ENCODE peak calls at places on chromosome 19, in seven cellular contexts. X is GM10248, A is heart right ventricle, E is left lung, J is HFF-Myc, Z is cardiac muscle cell, C is LNCaP clone FGC. I is an unnamed sample.

GRCh38 chr19:28577199-28577598 is 635.8 kb downstream of the UQCRFS1 start:
- DNase-seq in E (no peak), X (no peak), A (no peak), Z (no peak), J (peak; percentile 20), C (no peak), I (no peak)

GRCh38 chr19:42250666-42251531 is 4.0 kb downstream of the ERF start:
- DNase-seq in A (peak; percentile 55), X (no peak), Z (no peak), J (no peak), E (no peak), C (no peak), I (no peak)

GRCh38 chr19:21900401-21900800 is 64.4 kb upstream of the ZNF43 start:
- DNase-seq in E (no peak), C (no peak), Z (no peak), X (no peak), A (no peak), J (no peak), I (no peak)

GRCh38 chr19:3665681-3666544 is 34.4 kb downstream of the PIP5K1C start:
- DNase-seq in C (no peak), E (peak; percentile 66), A (peak; percentile 80), Z (peak; percentile 53), J (no peak), X (peak; percentile 88), I (peak; percentile 77)

GRCh38 chr19:29583196-29584006 is 22.7 kb upstream of the POP4 start:
- DNase-seq in C (no peak), E (no peak), X (no peak), J (no peak), Z (no peak), A (no peak), I (no peak)

GRCh38 chr19:1875646-1876493 is 9.4 kb downstream of the ABHD17A start:
- DNase-seq in Z (peak; percentile 96), E (peak; percentile 93), J (peak; percentile 63), A (peak; percentile 92), X (peak; percentile 91), C (peak; percentile 63), I (peak; percentile 83)

GRCh38 chr19:2950286-2951124 is 5.7 kb upstream of the ZNF77 start:
- DNase-seq in C (peak; percentile 99), Z (peak; percentile 100), J (peak; percentile 99), A (peak; percentile 100), E (peak; percentile 100), X (peak; percentile 99), I (peak; percentile 99)

GRCh38 chr19:30160996-30161655 is 211.1 kb upstream of the ZNF536 start:
- DNase-seq in A (no peak), J (no peak), E (no peak), X (no peak), Z (no peak), C (no peak), I (no peak)

GRCh38 chr19:49431330-49431749 is 6.2 kb downstream of the GFY start:
- DNase-seq in Z (no peak), X (peak; percentile 29), C (no peak), J (no peak), A (no peak), E (no peak), I (no peak)

GRCh38 chr19:35742121-35742724 is at the start of gene IGFLR1:
- DNase-seq in E (peak; percentile 73), J (no peak), A (no peak), X (peak; percentile 70), C (no peak), Z (no peak), I (no peak)

GRCh38 chr19:47427241-47428176 is 8.2 kb upstream of the MEIS3 start:
- DNase-seq in X (peak; percentile 84), J (no peak), Z (peak; percentile 85), E (peak; percentile 51), A (peak; percentile 47), C (no peak), I (no peak)

GRCh38 chr19:2255112-2255845 is 938 bp downstream of the JSRP1 start:
- DNase-seq in X (no peak), Z (no peak), E (no peak), C (no peak), A (no peak), J (no peak), I (no peak)

GRCh38 chr19:49441210-49441959 is at the start of gene SLC17A7:
- DNase-seq in J (no peak), Z (peak; percentile 68), E (no peak), X (peak; percentile 72), A (peak; percentile 61), C (no peak), I (peak; percentile 87)

GRCh38 chr19:40006273-40006691 is 9.4 kb downstream of the ZNF546 start:
- DNase-seq in A (no peak), E (no peak), X (no peak), Z (no peak), C (no peak), J (peak; percentile 73), I (no peak)

GRCh38 chr19:44732235-44733014 is 16.1 kb upstream of the BCL3 start:
- DNase-seq in J (no peak), C (no peak), E (no peak), X (no peak), Z (no peak), A (no peak), I (no peak)

GRCh38 chr19:34288381-34288780 is 34.0 kb downstream of the GARRE1 start:
- DNase-seq in A (no peak), Z (no peak), E (no peak), J (no peak), X (no peak), C (no peak), I (no peak)

GRCh38 chr19:18436651-18437478 is 1.1 kb downstream of the ISYNA1 start:
- DNase-seq in A (peak; percentile 84), E (peak; percentile 79), X (peak; percentile 93), C (no peak), Z (peak; percentile 97), J (peak; percentile 70), I (peak; percentile 97)

GRCh38 chr19:42409477-42409876 is 17.7 kb downstream of the LIPE start:
- DNase-seq in J (no peak), X (no peak), A (peak; percentile 64), Z (no peak), E (no peak), C (no peak), I (no peak)

GRCh38 chr19:33621811-33622504 is at the start of gene CHST8:
- DNase-seq in J (no peak), C (no peak), X (peak; percentile 28), E (no peak), Z (peak; percentile 80), A (peak; percentile 57), I (peak; percentile 82)

GRCh38 chr19:858868-859843 is at the start of gene CFD:
- DNase-seq in E (peak; percentile 70), Z (no peak), J (no peak), C (no peak), A (peak; percentile 81), X (no peak), I (no peak)

DNA sequence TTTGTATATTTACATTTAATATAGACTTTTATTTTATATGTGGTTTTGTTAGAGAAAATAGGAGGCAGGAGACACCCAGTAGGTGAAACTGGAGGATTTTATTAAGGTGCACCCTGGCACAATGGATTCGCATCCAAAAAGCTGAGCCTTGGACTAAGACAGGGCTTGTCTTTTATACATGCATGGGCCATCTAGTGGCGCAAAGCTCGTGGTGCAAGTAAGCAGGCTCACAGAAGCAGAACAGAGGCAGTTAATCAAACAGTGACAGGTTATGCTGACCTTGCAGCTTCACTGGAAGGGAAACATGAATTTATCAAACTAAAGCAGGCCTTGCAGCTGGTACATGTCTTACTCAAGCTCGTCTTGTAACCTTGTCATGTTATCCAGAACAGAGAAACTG is 58.8 kb upstream of the ZNF681 start:
- DNase-seq in Z (peak; percentile 35), C (no peak), E (no peak), X (no peak), J (no peak), A (peak; percentile 21), I (peak; percentile 23)
- TF ChIP-seq CTCF in Z (peak; percentile 31), C (peak; percentile 52), E (peak; percentile 34), X (peak; percentile 45), J (peak; percentile 42), A (peak; percentile 46), I (peak; percentile 27)

GRCh38 chr19:7386308-7386707 is 37.6 kb downstream of the ARHGEF18 start:
- DNase-seq in A (no peak), Z (no peak), X (no peak), E (no peak), C (no peak), J (no peak), I (peak; percentile 62)
- TF ChIP-seq CTCF in A (no peak), Z (no peak), X (no peak), E (no peak), C (peak; percentile 27), J (peak; percentile 6), I (peak; percentile 32)

DNA sequence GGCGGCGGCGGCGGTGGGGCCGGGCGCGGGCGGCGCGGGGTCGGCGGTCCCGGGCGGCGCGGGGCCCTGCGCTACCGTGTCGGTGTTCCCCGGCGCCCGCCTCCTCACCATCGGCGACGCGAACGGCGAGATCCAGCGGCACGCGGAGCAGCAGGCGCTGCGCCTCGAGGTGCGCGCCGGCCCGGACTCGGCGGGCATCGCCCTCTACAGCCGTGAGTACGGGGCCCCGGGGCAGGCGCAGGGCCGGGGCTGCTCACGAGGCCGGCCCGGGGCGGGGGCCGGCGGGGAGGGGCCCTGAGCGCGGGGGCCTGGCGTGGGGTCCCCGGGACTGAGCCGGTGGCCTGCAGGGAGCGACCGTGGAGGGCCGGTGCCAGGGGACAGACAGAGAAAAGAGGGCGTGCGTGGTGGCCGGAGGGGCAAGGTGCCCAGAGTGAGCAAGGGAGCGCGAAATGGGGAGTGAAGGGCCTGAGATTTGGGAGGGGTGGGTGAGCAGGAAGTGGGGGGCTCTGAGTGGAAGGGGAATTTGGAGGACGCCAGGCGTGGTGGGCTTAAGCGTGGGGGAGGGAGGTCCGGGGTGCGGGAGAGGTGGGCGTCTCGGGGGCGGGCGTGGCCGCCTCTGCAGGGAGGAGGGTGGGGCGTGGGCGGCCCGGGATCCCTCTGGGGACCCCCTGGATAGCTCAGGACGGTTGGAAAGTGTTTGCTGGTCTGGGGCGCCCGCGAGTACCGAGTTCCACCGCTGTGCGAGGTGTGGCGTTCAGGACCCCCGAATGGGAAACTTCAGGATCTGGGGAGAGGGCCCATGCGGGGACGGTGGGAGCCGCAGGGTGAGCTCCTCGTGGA is 578 bp downstream of the CARM1 start:
- DNase-seq in E (peak; percentile 55), C (no peak), A (peak; percentile 61), Z (peak; percentile 60), J (no peak), X (no peak), I (peak; percentile 31)
- TF ChIP-seq CTCF in E (no peak), C (peak; percentile 11), A (no peak), Z (peak; percentile 5), J (no peak), X (no peak), I (no peak)

GRCh38 chr19:53432088-53432661 is 391 bp downstream of the ZNF761 start:
- DNase-seq in E (peak; percentile 40), X (peak; percentile 17), Z (peak; percentile 37), J (no peak), C (no peak), A (peak; percentile 33), I (no peak)

DNA sequence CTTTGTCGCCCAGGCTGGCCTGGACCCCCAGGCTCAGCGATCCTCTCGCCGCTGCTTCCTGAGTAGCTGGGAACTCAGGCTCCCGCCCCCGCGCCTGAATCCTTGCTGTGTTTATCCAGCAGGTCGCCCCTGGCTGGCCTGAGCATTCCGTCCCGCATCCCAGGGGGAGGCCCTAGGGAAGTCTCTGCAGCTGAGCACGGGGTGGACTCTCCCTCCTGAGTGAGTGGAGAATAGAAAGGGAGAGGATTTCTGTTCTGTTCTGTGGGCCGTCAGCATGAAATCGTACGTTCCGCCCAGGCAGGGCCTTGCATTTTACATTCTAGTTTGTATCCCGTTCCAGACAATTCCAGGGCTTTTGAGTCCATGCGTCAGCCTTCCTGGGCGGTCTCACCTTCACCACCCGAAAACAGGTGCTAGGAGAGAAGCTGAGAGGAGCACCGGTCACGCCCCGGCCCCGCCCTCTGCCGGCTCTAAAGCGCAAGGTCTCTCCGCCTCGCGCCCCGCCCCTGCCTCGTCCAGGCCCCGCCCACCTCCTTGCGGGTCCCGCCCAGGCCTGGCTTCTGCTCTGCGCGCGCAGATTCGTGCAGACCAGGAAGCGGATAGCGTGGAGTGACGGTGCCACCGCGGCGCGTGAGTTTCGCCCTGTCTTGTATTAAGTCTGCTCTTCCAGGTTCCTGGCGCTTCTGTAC is at the start of gene ZNF761:
- DNase-seq in A (peak; percentile 97), C (peak; percentile 88), Z (peak; percentile 98), E (peak; percentile 97), X (peak; percentile 95), J (peak; percentile 54), I (peak; percentile 74)
- TF ChIP-seq CTCF in A (peak; percentile 62), C (no peak), Z (peak; percentile 42), E (peak; percentile 55), X (no peak), J (peak; percentile 29), I (no peak)

I was measured in D721Med.